ENCODE peak calls at places on chromosomes 13 and 19, in eight cellular contexts. One of them, this sample, is unnamed.

GRCh38 chr13:30671271-30671815 is 53.6 kb downstream of the USPL1 start:
- DNase-seq in fibroblast of mammary gland: no peak
- DNase-seq in Calu3: no peak
- DNase-seq in EH: no peak
- DNase-seq in BE2C: no peak
- DNase-seq in left ventricle myocardium inferior: no peak
- DNase-seq in stimulated activated effector memory CD8-positive, alpha-beta T cell treated with anti-CD3 and anti-CD28 coated beads, Interleukin-12 subunit alpha, Interleukin-12 subunit beta, amount 100 ng/mL, for 72 hours: no peak
- DNase-seq in midbrain: no peak
- DNase-seq in this sample: no peak

GRCh38 chr19:19387108-19387507 is 18.4 kb upstream of the GATAD2A start:
- DNase-seq in fibroblast of mammary gland: no peak
- DNase-seq in Calu3: no peak
- DNase-seq in EH: no peak
- DNase-seq in BE2C: no peak
- DNase-seq in left ventricle myocardium inferior: no peak
- DNase-seq in stimulated activated effector memory CD8-positive, alpha-beta T cell treated with anti-CD3 and anti-CD28 coated beads, Interleukin-12 subunit alpha, Interleukin-12 subunit beta, amount 100 ng/mL, for 72 hours: no peak
- DNase-seq in midbrain: no peak
- DNase-seq in this sample: no peak

GRCh38 chr13:23500858-23501257 is 67.4 kb upstream of the SACS start:
- DNase-seq in fibroblast of mammary gland: peak; percentile 97
- DNase-seq in Calu3: no peak
- DNase-seq in EH: peak; percentile 99
- DNase-seq in BE2C: no peak
- DNase-seq in left ventricle myocardium inferior: no peak
- DNase-seq in stimulated activated effector memory CD8-positive, alpha-beta T cell treated with anti-CD3 and anti-CD28 coated beads, Interleukin-12 subunit alpha, Interleukin-12 subunit beta, amount 100 ng/mL, for 72 hours: no peak
- DNase-seq in midbrain: no peak
- DNase-seq in this sample: no peak

GRCh38 chr13:79108914-79109643 is 297.0 kb downstream of the RBM26 start:
- DNase-seq in fibroblast of mammary gland: no peak
- DNase-seq in Calu3: no peak
- DNase-seq in EH: no peak
- DNase-seq in BE2C: no peak
- DNase-seq in left ventricle myocardium inferior: no peak
- DNase-seq in stimulated activated effector memory CD8-positive, alpha-beta T cell treated with anti-CD3 and anti-CD28 coated beads, Interleukin-12 subunit alpha, Interleukin-12 subunit beta, amount 100 ng/mL, for 72 hours: no peak
- DNase-seq in midbrain: no peak
- DNase-seq in this sample: no peak

GRCh38 chr13:26558074-26558805 is 757 bp downstream of the WASF3 start:
- DNase-seq in fibroblast of mammary gland: peak; percentile 18
- DNase-seq in Calu3: peak; percentile 3
- DNase-seq in EH: peak; percentile 29
- DNase-seq in BE2C: no peak
- DNase-seq in left ventricle myocardium inferior: peak; percentile 27
- DNase-seq in stimulated activated effector memory CD8-positive, alpha-beta T cell treated with anti-CD3 and anti-CD28 coated beads, Interleukin-12 subunit alpha, Interleukin-12 subunit beta, amount 100 ng/mL, for 72 hours: no peak
- DNase-seq in midbrain: no peak
- DNase-seq in this sample: peak; percentile 40

GRCh38 chr19:47848871-47849473 is 10.1 kb upstream of the TPRX2 start:
- DNase-seq in fibroblast of mammary gland: peak; percentile 18
- DNase-seq in Calu3: peak; percentile 64
- DNase-seq in EH: peak; percentile 5
- DNase-seq in BE2C: no peak
- DNase-seq in left ventricle myocardium inferior: no peak
- DNase-seq in stimulated activated effector memory CD8-positive, alpha-beta T cell treated with anti-CD3 and anti-CD28 coated beads, Interleukin-12 subunit alpha, Interleukin-12 subunit beta, amount 100 ng/mL, for 72 hours: no peak
- DNase-seq in midbrain: no peak
- DNase-seq in this sample: peak; percentile 75

GRCh38 chr19:18194554-18195238 is 1.7 kb downstream of the MPV17L2 start:
- DNase-seq in fibroblast of mammary gland: peak; percentile 57
- DNase-seq in Calu3: no peak
- DNase-seq in EH: peak; percentile 50
- DNase-seq in BE2C: peak; percentile 78
- DNase-seq in left ventricle myocardium inferior: no peak
- DNase-seq in stimulated activated effector memory CD8-positive, alpha-beta T cell treated with anti-CD3 and anti-CD28 coated beads, Interleukin-12 subunit alpha, Interleukin-12 subunit beta, amount 100 ng/mL, for 72 hours: no peak
- DNase-seq in midbrain: no peak
- DNase-seq in this sample: no peak

GRCh38 chr19:31160346-31160926 is 188.8 kb downstream of the TSHZ3 start:
- DNase-seq in fibroblast of mammary gland: peak; percentile 21
- DNase-seq in Calu3: no peak
- DNase-seq in EH: peak; percentile 15
- DNase-seq in BE2C: no peak
- DNase-seq in left ventricle myocardium inferior: no peak
- DNase-seq in stimulated activated effector memory CD8-positive, alpha-beta T cell treated with anti-CD3 and anti-CD28 coated beads, Interleukin-12 subunit alpha, Interleukin-12 subunit beta, amount 100 ng/mL, for 72 hours: no peak
- DNase-seq in midbrain: no peak
- DNase-seq in this sample: no peak

GRCh38 chr13:50197705-50198104 is 182.5 kb downstream of the KCNRG start:
- DNase-seq in fibroblast of mammary gland: peak; percentile 74
- DNase-seq in Calu3: no peak
- DNase-seq in EH: peak; percentile 9
- DNase-seq in BE2C: no peak
- DNase-seq in left ventricle myocardium inferior: no peak
- DNase-seq in stimulated activated effector memory CD8-positive, alpha-beta T cell treated with anti-CD3 and anti-CD28 coated beads, Interleukin-12 subunit alpha, Interleukin-12 subunit beta, amount 100 ng/mL, for 72 hours: no peak
- DNase-seq in midbrain: no peak
- DNase-seq in this sample: no peak

GRCh38 chr19:3494559-3494958 is 5.9 kb downstream of the DOHH start:
- DNase-seq in fibroblast of mammary gland: no peak
- DNase-seq in Calu3: no peak
- DNase-seq in EH: no peak
- DNase-seq in BE2C: no peak
- DNase-seq in left ventricle myocardium inferior: no peak
- DNase-seq in stimulated activated effector memory CD8-positive, alpha-beta T cell treated with anti-CD3 and anti-CD28 coated beads, Interleukin-12 subunit alpha, Interleukin-12 subunit beta, amount 100 ng/mL, for 72 hours: no peak
- DNase-seq in midbrain: no peak
- DNase-seq in this sample: no peak

GRCh38 chr19:46674416-46675178 is 13.6 kb upstream of the DACT3 start:
- DNase-seq in fibroblast of mammary gland: no peak
- DNase-seq in Calu3: peak; percentile 27
- DNase-seq in EH: peak; percentile 29
- DNase-seq in BE2C: peak; percentile 69
- DNase-seq in left ventricle myocardium inferior: no peak
- DNase-seq in stimulated activated effector memory CD8-positive, alpha-beta T cell treated with anti-CD3 and anti-CD28 coated beads, Interleukin-12 subunit alpha, Interleukin-12 subunit beta, amount 100 ng/mL, for 72 hours: no peak
- DNase-seq in midbrain: no peak
- DNase-seq in this sample: peak; percentile 30

GRCh38 chr13:94764576-94765321 is 52.4 kb upstream of the SOX21 start:
- DNase-seq in fibroblast of mammary gland: peak; percentile 4
- DNase-seq in Calu3: no peak
- DNase-seq in EH: no peak
- DNase-seq in BE2C: no peak
- DNase-seq in left ventricle myocardium inferior: no peak
- DNase-seq in stimulated activated effector memory CD8-positive, alpha-beta T cell treated with anti-CD3 and anti-CD28 coated beads, Interleukin-12 subunit alpha, Interleukin-12 subunit beta, amount 100 ng/mL, for 72 hours: no peak
- DNase-seq in midbrain: no peak
- DNase-seq in this sample: no peak

GRCh38 chr13:33787051-33787591 is 30.8 kb upstream of the RFC3 start:
- DNase-seq in fibroblast of mammary gland: peak; percentile 7
- DNase-seq in Calu3: no peak
- DNase-seq in EH: peak; percentile 54
- DNase-seq in BE2C: peak; percentile 38
- DNase-seq in left ventricle myocardium inferior: no peak
- DNase-seq in stimulated activated effector memory CD8-positive, alpha-beta T cell treated with anti-CD3 and anti-CD28 coated beads, Interleukin-12 subunit alpha, Interleukin-12 subunit beta, amount 100 ng/mL, for 72 hours: no peak
- DNase-seq in midbrain: no peak
- DNase-seq in this sample: no peak